ENCODE peak calls at places on chromosomes 4 and X, in seven cellular contexts. O is upper lobe of right lung, F is Caco-2, X is NB4, G is stomach, B is MM.1S, V is prostate gland. I is an unnamed sample.

GRCh38 chrX:25020391-25021131 is 4.8 kb upstream of the ARX start:
- DNase-seq in O (no peak), F (peak), X (peak), G (no peak), B (peak), V (no peak), I (peak)

GRCh38 chr4:163666335-163666888 is 171.9 kb downstream of the TMA16 start:
- DNase-seq in O (no peak), F (no peak), X (no peak), G (no peak), B (no peak), V (no peak), I (no peak)

GRCh38 chr4:118340109-118340508 is 12.7 kb downstream of the PRSS12 start:
- DNase-seq in O (no peak), F (no peak), X (no peak), G (no peak), B (no peak), V (no peak), I (no peak)

GRCh38 chr4:76840972-76841473 is 56.9 kb downstream of the SOWAHB start:
- DNase-seq in O (no peak), F (no peak), X (no peak), G (no peak), B (peak), V (no peak), I (no peak)

GRCh38 chr4:13665711-13666660 is 38.5 kb upstream of the BOD1L1 start:
- DNase-seq in O (no peak), F (no peak), X (no peak), G (no peak), B (no peak), V (no peak), I (no peak)

GRCh38 chr4:1325681-1326635 is 21.1 kb upstream of the UVSSA start:
- DNase-seq in O (no peak), F (no peak), X (no peak), G (no peak), B (no peak), V (no peak), I (no peak)

GRCh38 chrX:118637997-118638396 is 89.4 kb upstream of the IL13RA1 start:
- DNase-seq in O (no peak), F (no peak), X (no peak), G (no peak), B (no peak), V (no peak), I (no peak)

GRCh38 chr4:148060264-148061138 is 328.6 kb downstream of the ARHGAP10 start:
- DNase-seq in O (no peak), F (no peak), X (no peak), G (no peak), B (no peak), V (no peak), I (no peak)

GRCh38 chr4:22474636-22475310 is 41.1 kb downstream of the ADGRA3 start:
- DNase-seq in O (no peak), F (no peak), X (no peak), G (no peak), B (no peak), V (no peak), I (no peak)

GRCh38 chr4:72302981-72303704 is 265.9 kb downstream of the ADAMTS3 start:
- DNase-seq in O (no peak), F (peak), X (peak), G (peak), B (peak), V (peak), I (no peak)

GRCh38 chr4:184544711-184545409 is 70.5 kb upstream of the IRF2 start:
- DNase-seq in O (no peak), F (no peak), X (peak), G (no peak), B (no peak), V (no peak), I (no peak)

GRCh38 chrX:42992199-42992943 is 214.4 kb upstream of the PPP1R2C start:
- DNase-seq in O (no peak), F (peak), X (no peak), G (no peak), B (no peak), V (no peak), I (no peak)

GRCh38 chr4:70559216-70559830 is 32.7 kb upstream of the AMBN start:
- DNase-seq in O (no peak), F (peak), X (peak), G (peak), B (peak), V (peak), I (no peak)

GRCh38 chr4:144667500-144667899 is 21.5 kb downstream of the HHIP start:
- DNase-seq in O (no peak), F (no peak), X (no peak), G (no peak), B (no peak), V (no peak), I (no peak)

GRCh38 chr4:3786196-3786869 is 20.1 kb downstream of the ADRA2C start:
- DNase-seq in O (no peak), F (no peak), X (no peak), G (peak), B (no peak), V (no peak), I (no peak)

GRCh38 chr4:83217721-83218522 is 66.7 kb downstream of the COQ2 start:
- DNase-seq in O (no peak), F (no peak), X (peak), G (peak), B (peak), V (no peak), I (peak)

GRCh38 chrX:118383120-118383519 is 37.2 kb downstream of the WDR44 start:
- DNase-seq in O (no peak), F (no peak), X (no peak), G (no peak), B (no peak), V (no peak), I (no peak)

GRCh38 chrX:111098874-111099273 is 2.9 kb downstream of the PAK3 start:
- DNase-seq in O (peak), F (peak), X (peak), G (peak), B (peak), V (no peak), I (peak)

GRCh38 chrX:27728291-27728690 is 79.5 kb upstream of the MAGEB10 start:
- DNase-seq in O (no peak), F (no peak), X (no peak), G (no peak), B (no peak), V (no peak), I (no peak)

GRCh38 chr4:142404191-142404611 is 441.9 kb downstream of the INPP4B start:
- DNase-seq in O (no peak), F (no peak), X (no peak), G (no peak), B (no peak), V (no peak), I (no peak)

GRCh38 chr4:30385650-30386049 is 334.5 kb upstream of the PCDH7 start:
- DNase-seq in O (no peak), F (no peak), X (peak), G (no peak), B (no peak), V (no peak), I (no peak)

GRCh38 chrX:42930951-42931350 is 153.0 kb upstream of the PPP1R2C start:
- DNase-seq in O (no peak), F (no peak), X (no peak), G (no peak), B (no peak), V (no peak), I (no peak)

GRCh38 chr4:15378055-15378454 is 49.8 kb upstream of the C1QTNF7 start:
- DNase-seq in O (no peak), F (no peak), X (peak), G (no peak), B (no peak), V (no peak), I (no peak)

GRCh38 chr4:165060938-165061337 is 7.3 kb downstream of the TRIM75 start:
- DNase-seq in O (no peak), F (no peak), X (no peak), G (no peak), B (no peak), V (no peak), I (no peak)

GRCh38 chrX:79081895-79082512 is 62.5 kb upstream of the GPR174 start:
- DNase-seq in O (no peak), F (peak), X (peak), G (no peak), B (peak), V (no peak), I (peak)

GRCh38 chr4:176805155-176805554 is 12.4 kb upstream of the VEGFC start:
- DNase-seq in O (no peak), F (no peak), X (peak), G (no peak), B (no peak), V (no peak), I (no peak)

GRCh38 chr4:120466429-120466828 is 399.8 kb upstream of the MAD2L1 start:
- DNase-seq in O (no peak), F (no peak), X (no peak), G (no peak), B (no peak), V (no peak), I (no peak)

GRCh38 chr4:169925678-169926077 is 100.5 kb downstream of the MFAP3L start:
- DNase-seq in O (no peak), F (no peak), X (no peak), G (no peak), B (no peak), V (no peak), I (no peak)

GRCh38 chr4:14977836-14978235 is 24.4 kb upstream of the CPEB2 start:
- DNase-seq in O (no peak), F (no peak), X (no peak), G (no peak), B (no peak), V (no peak), I (no peak)

GRCh38 chr4:22072726-22073125 is 124.2 kb upstream of the KCNIP4 start:
- DNase-seq in O (no peak), F (no peak), X (no peak), G (no peak), B (no peak), V (no peak), I (no peak)

GRCh38 chr4:140158234-140159030 is 4.4 kb upstream of the MAML3 start:
- DNase-seq in O (no peak), F (no peak), X (peak), G (peak), B (no peak), V (peak), I (no peak)

GRCh38 chrX:46573896-46574336 is 351 bp downstream of the CHST7 start:
- DNase-seq in O (peak), F (peak), X (peak), G (peak), B (peak), V (peak), I (peak)

GRCh38 chrX:120269379-120270035 is 18.9 kb downstream of the ZBTB33 start:
- DNase-seq in O (no peak), F (no peak), X (no peak), G (no peak), B (no peak), V (peak), I (no peak)

GRCh38 chr4:114791976-114792375 is 193.4 kb downstream of the UGT8 start:
- DNase-seq in O (no peak), F (no peak), X (no peak), G (no peak), B (no peak), V (no peak), I (no peak)

GRCh38 chr4:138063581-138063980 is 178.6 kb downstream of the SLC7A11 start:
- DNase-seq in O (no peak), F (no peak), X (no peak), G (no peak), B (no peak), V (no peak), I (no peak)

DNA sequence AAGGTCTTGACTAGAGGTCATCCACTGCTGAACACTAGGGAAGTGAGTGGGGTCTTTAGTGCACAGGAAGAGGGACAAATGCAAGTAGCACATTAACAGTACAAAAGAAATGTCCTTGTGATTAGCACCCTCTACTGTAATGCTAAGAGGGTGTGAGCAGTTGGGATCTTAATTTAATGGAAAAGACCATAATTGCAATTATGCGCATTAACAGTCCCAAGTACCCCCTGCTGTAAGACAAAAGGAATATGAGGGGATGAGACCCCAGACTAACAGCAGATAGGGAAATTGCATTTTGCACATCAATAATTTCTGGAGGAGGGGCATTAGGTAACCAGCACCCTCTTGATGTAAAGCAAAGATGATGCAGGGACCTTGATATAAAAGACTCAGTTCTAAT is 285.0 kb downstream of the CHIC1 start:
- DNase-seq in O (no peak), F (no peak), X (peak), G (no peak), B (no peak), V (no peak), I (no peak)
- H3K4me3 ChIP-seq in O (no peak), F (no peak), X (no peak), G (no peak), B (peak), V (no peak), I (peak)

GRCh38 chr4:58732973-58733372 is 1622.8 kb upstream of the IGFBP7 start:
- DNase-seq in O (no peak), F (no peak), X (no peak), G (no peak), B (no peak), V (no peak), I (no peak)
- TF ChIP-seq CTCF in O (no peak), F (no peak), X (no peak), G (no peak), B (peak), V (no peak), I (no peak)

GRCh38 chr4:107718351-107718965 is 1.6 kb downstream of the PAPSS1 start:
- DNase-seq in O (no peak), F (no peak), X (peak), G (no peak), B (peak), V (no peak), I (peak)

GRCh38 chr4:107719211-107719926 is 665 bp downstream of the PAPSS1 start:
- DNase-seq in O (no peak), F (no peak), X (peak), G (no peak), B (peak), V (peak), I (no peak)

GRCh38 chr4:107719927-107720722 is at the start of gene PAPSS1:
- DNase-seq in O (peak), F (peak), X (peak), G (peak), B (peak), V (peak), I (peak)

GRCh38 chr4:107721436-107722090 is 1.5 kb upstream of the PAPSS1 start:
- DNase-seq in O (peak), F (no peak), X (no peak), G (no peak), B (peak), V (no peak), I (peak)
- H3K4me3 ChIP-seq in O (peak), F (no peak), X (no peak), G (peak), B (peak), V (no peak), I (peak)

DNA sequence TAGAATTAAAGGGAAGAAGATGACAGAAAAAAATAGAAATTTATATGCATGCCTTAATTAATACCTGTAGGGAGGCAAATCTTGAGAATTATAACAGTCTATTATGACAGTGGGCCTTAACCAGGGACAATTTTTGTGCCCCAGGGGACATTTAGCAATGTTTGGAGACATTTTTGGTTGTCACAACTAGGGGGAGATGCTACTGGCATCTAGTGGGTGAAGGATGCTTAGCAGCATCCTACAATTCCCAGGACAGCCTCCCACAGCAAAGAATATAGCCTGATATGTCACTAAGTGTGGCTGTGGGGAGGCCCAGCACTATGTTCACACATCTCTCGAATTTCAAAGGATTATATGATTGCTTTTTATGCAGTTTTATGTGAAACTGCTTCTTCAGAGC is 10.5 kb downstream of the GPR82 start:
- DNase-seq in O (no peak), F (peak), X (peak), G (no peak), B (no peak), V (no peak), I (no peak)
- TF ChIP-seq CTCF in O (peak), F (peak), X (peak), G (no peak), B (peak), V (peak), I (peak)

I was measured in GM06990.